ENCODE peak calls at places on chromosomes 5 and 9, in four cellular contexts. R is HCT116, L is GM12878, K is HepG2. W is an unnamed sample.

GRCh38 chr5:157857821-157858526 is 971 bp downstream of the CLINT1 start:
- DNase-seq in K (no peak), R (no peak), L (no peak), W (no peak)

GRCh38 chr9:131530930-131531832 is at the start of gene UCK1:
- DNase-seq in K (peak), R (peak), L (peak), W (peak)

GRCh38 chr9:127399736-127400269 is 2.8 kb downstream of the SLC2A8 start:
- DNase-seq in K (no peak), R (no peak), L (no peak), W (no peak)

GRCh38 chr5:132771559-132771998 is 5.5 kb downstream of the SEPTIN8 start:
- DNase-seq in K (peak), L (no peak), R (no peak), W (no peak)

GRCh38 chr5:56585466-56585865 is 229.9 kb upstream of the MAP3K1 start:
- DNase-seq in L (no peak), R (no peak), K (no peak), W (no peak)

GRCh38 chr9:69976165-69976564 is 67.5 kb upstream of the MAMDC2 start:
- DNase-seq in R (peak), K (no peak), L (no peak), W (no peak)

GRCh38 chr5:966941-967340 is 41.7 kb upstream of the NKD2 start:
- DNase-seq in L (no peak), R (no peak), K (no peak), W (no peak)

GRCh38 chr5:14270212-14270702 is 127.1 kb downstream of the TRIO start:
- DNase-seq in L (no peak), R (peak), K (peak), W (peak)

GRCh38 chr5:124746252-124746915 is at the start of gene ZNF608:
- DNase-seq in R (no peak), L (no peak), K (peak), W (no peak)

GRCh38 chr5:88109806-88110205 is 158.8 kb downstream of the TMEM161B start:
- DNase-seq in R (no peak), K (no peak), L (no peak), W (no peak)

GRCh38 chr5:127700237-127700766 is 2.9 kb upstream of the CCDC192 start:
- DNase-seq in L (no peak), R (no peak), K (no peak), W (no peak)

GRCh38 chr9:132586830-132587483 is 4.6 kb downstream of the BARHL1 start:
- DNase-seq in K (no peak), R (no peak), L (no peak), W (peak)

GRCh38 chr5:144915452-144915851 is 744.8 kb downstream of the KCTD16 start:
- DNase-seq in R (no peak), K (no peak), L (no peak), W (no peak)

GRCh38 chr9:15693701-15694100 is 140.9 kb downstream of the CCDC171 start:
- DNase-seq in R (no peak), K (no peak), L (no peak), W (no peak)

GRCh38 chr9:126397056-126397455 is 70.4 kb downstream of the MVB12B start:
- DNase-seq in K (no peak), L (peak), R (no peak), W (no peak)

GRCh38 chr5:132270706-132271105 is 13.2 kb downstream of the PDLIM4 start:
- DNase-seq in K (no peak), R (no peak), L (no peak), W (no peak)

GRCh38 chr5:93995126-93995621 is 253.8 kb upstream of the POU5F2 start:
- DNase-seq in L (peak), R (no peak), K (no peak), W (no peak)

GRCh38 chr9:126781717-126782388 is 23.0 kb upstream of the ZBTB43 start:
- DNase-seq in L (no peak), K (peak), R (peak), W (peak)

GRCh38 chr5:157198277-157199058 is 17.8 kb downstream of the ITK start:
- DNase-seq in L (no peak), K (no peak), R (no peak), W (no peak)

GRCh38 chr5:131548190-131548589 is 86.8 kb downstream of the RAPGEF6 start:
- DNase-seq in L (no peak), K (no peak), R (no peak), W (no peak)

GRCh38 chr5:177412603-177413233 is 3.4 kb upstream of the F12 start:
- DNase-seq in R (no peak), K (no peak), L (peak), W (no peak)

GRCh38 chr5:149271195-149271716 is 403 bp upstream of the AFAP1L1 start:
- DNase-seq in K (peak), R (no peak), L (no peak), W (no peak)

GRCh38 chr5:174790906-174791305 is 66.5 kb downstream of the MSX2 start:
- DNase-seq in R (no peak), L (no peak), K (no peak), W (no peak)

GRCh38 chr5:170115925-170116324 is 10.2 kb downstream of the FOXI1 start:
- DNase-seq in R (no peak), K (no peak), L (no peak), W (no peak)

GRCh38 chr5:34531736-34532135 is 124.4 kb upstream of the RAI14 start:
- DNase-seq in R (no peak), L (no peak), K (no peak), W (no peak)

GRCh38 chr5:598564-598890 is 13.6 kb upstream of the CEP72 start:
- DNase-seq in R (no peak), K (no peak), L (no peak), W (no peak)

GRCh38 chr5:133936611-133937015 is 31.8 kb downstream of the C5orf15 start:
- DNase-seq in L (no peak), R (no peak), K (no peak), W (no peak)

GRCh38 chr5:3852154-3852930 is 256.7 kb downstream of the IRX1 start:
- DNase-seq in K (no peak), R (no peak), L (no peak), W (no peak)

GRCh38 chr9:94085062-94085639 is 887 bp downstream of the PTPDC1 start:
- DNase-seq in L (no peak), R (peak), K (peak), W (no peak)

GRCh38 chr5:40355181-40355580 is 324.5 kb upstream of the PTGER4 start:
- DNase-seq in R (no peak), L (no peak), K (no peak), W (no peak)

GRCh38 chr9:100700689-100701318 is 122.9 kb downstream of the CAVIN4 start:
- DNase-seq in L (no peak), R (peak), K (peak), W (peak)

GRCh38 chr9:101516655-101517054 is 17.0 kb upstream of the RNF20 start:
- DNase-seq in L (no peak), K (no peak), R (no peak), W (no peak)

GRCh38 chr9:36997414-36997813 is 36.7 kb downstream of the PAX5 start:
- DNase-seq in R (no peak), K (no peak), L (no peak), W (no peak)

GRCh38 chr9:134315716-134316443 is 10.4 kb upstream of the RXRA start:
- DNase-seq in L (no peak), K (no peak), R (no peak), W (no peak)

GRCh38 chr9:130715270-130716077 is 21.9 kb downstream of the EXOSC2 start:
- DNase-seq in K (no peak), L (no peak), R (no peak), W (no peak)

DNA sequence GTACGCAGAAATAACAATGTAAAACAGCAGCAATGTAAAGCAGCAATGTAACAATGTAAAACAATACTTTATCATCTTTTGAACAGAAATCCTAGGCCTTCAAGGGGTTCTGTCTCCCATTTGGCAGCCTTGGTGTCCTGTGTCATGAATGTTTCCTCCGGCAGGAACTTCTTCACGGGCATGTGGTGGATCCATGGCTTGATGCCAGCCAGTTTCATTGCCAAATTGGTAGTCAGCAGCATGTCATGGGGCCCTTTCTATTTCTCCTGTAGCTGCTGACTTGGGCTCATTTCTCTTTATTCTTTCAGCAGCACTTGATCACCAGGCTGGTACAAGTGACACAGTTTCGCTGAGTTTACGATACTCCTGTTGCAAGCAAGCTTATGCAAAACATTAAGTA is 275.3 kb downstream of the HTR1A start:
- DNase-seq in L (no peak), R (no peak), K (no peak), W (no peak)
- TF ChIP-seq SIN3A in L (no peak), R (no peak), K (no peak), W (no peak)

DNA sequence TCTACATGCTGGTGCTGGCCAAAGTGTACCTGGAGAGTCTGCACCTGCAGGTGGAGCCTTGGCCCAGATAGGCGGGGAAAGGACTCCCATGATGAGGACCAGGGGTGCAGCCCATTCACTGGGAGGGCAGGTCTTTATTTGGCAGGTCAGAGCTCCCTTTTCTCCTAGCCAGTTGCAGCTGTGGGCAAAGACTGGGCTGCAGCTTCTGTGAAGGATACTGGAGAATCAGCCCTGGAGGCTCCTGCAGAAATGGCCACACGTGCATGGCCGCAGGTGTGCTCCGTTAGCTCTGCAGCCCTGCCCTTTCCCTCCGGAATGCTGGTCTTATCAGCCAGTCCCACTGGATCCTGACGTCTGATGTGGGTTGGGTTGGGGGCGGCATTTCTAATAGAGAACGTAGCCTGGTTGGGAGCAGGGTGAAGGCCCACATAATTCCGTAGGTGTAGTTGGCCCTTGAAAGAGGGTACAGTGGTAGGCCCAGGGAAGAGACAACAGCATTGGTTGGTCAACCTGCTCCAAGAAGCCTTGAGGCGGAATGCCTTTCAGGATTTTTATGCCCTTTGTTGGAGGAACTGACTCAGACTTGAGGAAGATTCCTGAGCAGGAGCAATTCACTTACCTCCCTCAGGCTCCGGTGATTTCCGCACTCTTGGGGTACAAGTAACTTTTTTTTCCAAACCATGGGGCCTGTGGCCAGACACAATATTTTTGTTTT is 22.0 kb upstream of the TIFAB start:
- DNase-seq in L (no peak), R (no peak), K (no peak), W (no peak)
- TF ChIP-seq SIN3A in L (no peak), R (no peak), K (no peak), W (no peak)

DNA sequence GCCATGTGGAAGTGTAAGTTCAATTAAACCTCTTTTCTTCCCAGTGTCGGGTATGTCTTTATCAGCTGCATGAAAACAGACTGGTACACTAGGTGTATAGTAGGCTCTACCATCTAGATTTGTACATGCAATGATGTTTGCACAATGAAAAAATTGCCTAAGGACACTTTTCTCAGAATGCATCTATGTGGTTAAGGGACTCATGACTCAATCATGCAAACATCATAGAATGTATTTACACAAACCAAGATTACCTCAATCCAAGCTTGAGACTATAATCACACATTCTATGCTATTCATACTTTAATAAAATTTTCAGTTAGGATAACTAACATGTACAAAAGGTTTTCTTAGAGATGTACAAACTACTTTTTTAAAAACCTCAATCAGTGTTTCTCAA is 1164.5 kb downstream of the CDH12 start:
- DNase-seq in L (no peak), K (no peak), R (no peak), W (no peak)
- TF ChIP-seq SIN3A in L (no peak), K (no peak), R (no peak), W (no peak)

DNA sequence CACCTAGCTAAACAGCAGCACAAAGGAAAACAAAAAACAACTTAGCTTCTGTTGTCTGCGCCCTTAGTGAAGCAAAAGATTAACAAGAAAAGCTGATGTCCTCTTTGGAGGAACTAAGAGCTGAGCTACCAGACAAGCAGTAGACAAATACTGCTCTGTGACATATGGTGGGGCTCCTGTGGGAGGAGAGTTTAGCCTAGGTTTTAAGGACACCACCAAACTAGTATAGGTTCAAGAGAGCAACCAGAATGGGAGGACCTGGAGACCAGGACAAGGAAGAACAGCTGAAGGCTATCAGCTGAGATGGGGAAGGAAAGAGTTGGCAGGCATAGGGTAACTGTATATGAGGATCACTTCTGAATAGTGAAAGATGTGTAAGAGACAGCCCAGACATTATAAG is 27.3 kb downstream of the FBXW2 start:
- DNase-seq in K (no peak), L (no peak), R (no peak), W (no peak)
- TF ChIP-seq SIN3A in K (no peak), L (no peak), R (no peak), W (no peak)

GRCh38 chr5:165157209-165157608 is 1651.8 kb downstream of the MAT2B start:
- DNase-seq in L (no peak), R (no peak), K (no peak), W (no peak)
- TF ChIP-seq SIN3A in L (no peak), R (no peak), K (no peak), W (no peak)

W was measured in SK-N-SH.